ENCODE peak calls at places on chromosome 12, in four cellular contexts. Z is stromal cell of bone marrow, J is WERI-Rb-1, B is A172. O is an unnamed sample.

GRCh38 chr12:92063641-92064040 is 82.0 kb downstream of the BTG1 start:
- DNase-seq in Z (no peak), J (no peak), B (no peak), O (no peak)

GRCh38 chr12:64258576-64258975 is 36.5 kb upstream of the KICS2 start:
- DNase-seq in Z (no peak), J (no peak), B (no peak), O (no peak)

GRCh38 chr12:14834502-14834901 is 8.8 kb downstream of the ART4 start:
- DNase-seq in Z (no peak), J (no peak), B (no peak), O (no peak)

GRCh38 chr12:71438670-71439361 is 782 bp upstream of the LGR5 start:
- DNase-seq in Z (no peak), J (peak), B (peak), O (peak)

GRCh38 chr12:19527876-19528275 is 88.6 kb downstream of the AEBP2 start:
- DNase-seq in Z (no peak), J (no peak), B (no peak), O (no peak)

GRCh38 chr12:98228619-98229538 is 286.5 kb upstream of the TMPO start:
- DNase-seq in Z (no peak), J (no peak), B (no peak), O (no peak)

GRCh38 chr12:92519284-92519683 is 183.5 kb upstream of the PLEKHG7 start:
- DNase-seq in Z (no peak), J (no peak), B (no peak), O (no peak)

GRCh38 chr12:15179672-15180071 is 41.5 kb downstream of the RERG start:
- DNase-seq in Z (no peak), J (no peak), B (no peak), O (no peak)

O was measured in HTR-8/SVneo.